ENCODE peak calls at places on chromosomes 11 and 22, in seven cellular contexts. A, Z, Q, T, K, J and U are unnamed samples.

GRCh38 chr11:65579291-65579690 is 3.4 kb downstream of the EHBP1L1 start:
- DNase-seq in Z (no peak), J (no peak), A (no peak), T (no peak), K (no peak), Q (no peak), U (no peak)

GRCh38 chr22:40399661-40400060 is 29.3 kb downstream of the SGSM3 start:
- DNase-seq in A (no peak), K (no peak), Z (no peak), T (no peak), J (no peak), Q (no peak), U (no peak)

GRCh38 chr11:1307998-1308744 is 1.3 kb downstream of the TOLLIP start:
- DNase-seq in K (no peak), T (no peak), Q (peak), A (no peak), Z (no peak), J (no peak), U (no peak)

GRCh38 chr11:96169250-96169649 is 173.7 kb downstream of the MAML2 start:
- DNase-seq in Q (no peak), T (no peak), J (no peak), K (no peak), Z (no peak), A (no peak), U (peak)

GRCh38 chr11:94243571-94244229 is 60.7 kb upstream of the IZUMO1R start:
- DNase-seq in Q (peak), A (no peak), T (no peak), Z (no peak), K (no peak), J (no peak), U (no peak)

GRCh38 chr11:134741453-134742227 is 329.6 kb upstream of the B3GAT1 start:
- DNase-seq in J (no peak), K (no peak), T (no peak), Q (peak), Z (no peak), A (no peak), U (no peak)

GRCh38 chr11:76723142-76723541 is 52.6 kb upstream of the LRRC32 start:
- DNase-seq in J (no peak), A (no peak), T (no peak), Z (no peak), K (no peak), Q (no peak), U (no peak)

GRCh38 chr22:39349506-39349966 is 255 bp upstream of the SYNGR1 start:
- DNase-seq in K (peak), Z (no peak), A (peak), J (no peak), T (no peak), Q (no peak), U (peak)

GRCh38 chr11:76695767-76696166 is 25.2 kb upstream of the LRRC32 start:
- DNase-seq in A (no peak), K (no peak), J (no peak), T (no peak), Z (no peak), Q (no peak), U (no peak)

GRCh38 chr11:34064291-34064690 is 12.8 kb downstream of the CAPRIN1 start:
- DNase-seq in K (no peak), Q (no peak), T (no peak), A (no peak), Z (no peak), J (no peak), U (no peak)

GRCh38 chr11:65492637-65493366 is 6.0 kb upstream of the MALAT1 start:
- DNase-seq in Z (no peak), Q (peak), T (peak), J (peak), K (peak), A (no peak), U (no peak)

GRCh38 chr11:120001161-120002135 is 136.5 kb downstream of the TRIM29 start:
- DNase-seq in A (peak), T (no peak), Q (no peak), J (no peak), Z (no peak), K (no peak), U (no peak)

GRCh38 chr11:86672007-86672621 is at the start of gene ME3:
- DNase-seq in J (peak), A (peak), Q (peak), T (peak), K (peak), Z (no peak), U (peak)

GRCh38 chr11:110525883-110526282 is 96.1 kb downstream of the FDX1 start:
- DNase-seq in K (peak), J (no peak), T (peak), A (no peak), Q (peak), Z (no peak), U (no peak)

GRCh38 chr11:1830500-1831223 is 4.1 kb upstream of the SYT8 start:
- DNase-seq in T (no peak), A (no peak), J (no peak), Q (no peak), K (no peak), Z (no peak), U (peak)

GRCh38 chr22:41446057-41446501 is 522 bp downstream of the TOB2 start:
- DNase-seq in Q (no peak), K (no peak), T (no peak), A (peak), J (no peak), Z (no peak), U (peak)

GRCh38 chr11:103959279-103959930 is 77.0 kb upstream of the DDI1 start:
- DNase-seq in K (no peak), J (peak), Q (peak), T (peak), A (no peak), Z (no peak), U (no peak)

GRCh38 chr22:44573451-44573850 is 75.4 kb upstream of the RTL6 start:
- DNase-seq in Z (no peak), A (no peak), T (no peak), K (no peak), J (no peak), Q (no peak), U (no peak)

GRCh38 chr11:65535102-65535501 is 10.2 kb downstream of the SCYL1 start:
- DNase-seq in Q (no peak), A (no peak), T (no peak), J (no peak), Z (no peak), K (no peak), U (no peak)

GRCh38 chr22:30675436-30675835 is 7.8 kb upstream of the DUSP18 start:
- DNase-seq in J (no peak), Z (no peak), K (no peak), T (no peak), Q (no peak), A (no peak), U (no peak)

GRCh38 chr11:77244277-77245014 is 57.0 kb downstream of the GDPD4 start:
- DNase-seq in T (peak), Z (no peak), Q (peak), J (peak), K (no peak), A (no peak), U (no peak)

GRCh38 chr11:2569731-2570210 is 125.0 kb downstream of the KCNQ1 start:
- DNase-seq in J (no peak), K (no peak), A (no peak), Q (no peak), T (no peak), Z (no peak), U (no peak)

GRCh38 chr11:8617063-8617462 is 23.0 kb upstream of the STK33 start:
- DNase-seq in Q (no peak), K (no peak), T (no peak), J (no peak), Z (no peak), A (no peak), U (no peak)

GRCh38 chr11:79342686-79343085 is 98.1 kb downstream of the TENM4 start:
- DNase-seq in Z (no peak), K (no peak), J (no peak), T (no peak), A (no peak), Q (no peak), U (no peak)

GRCh38 chr11:119382101-119382500 is 611 bp upstream of the USP2 start:
- DNase-seq in Q (no peak), K (no peak), A (no peak), T (no peak), J (no peak), Z (no peak), U (no peak)

GRCh38 chr11:7605544-7605943 is 67.8 kb downstream of the CYB5R2 start:
- DNase-seq in Z (peak), T (peak), J (peak), A (no peak), Q (peak), K (no peak), U (peak)

GRCh38 chr22:20254975-20255946 is 12.9 kb downstream of the RTN4R start:
- DNase-seq in T (no peak), J (no peak), K (no peak), Q (no peak), A (no peak), Z (no peak), U (no peak)

DNA sequence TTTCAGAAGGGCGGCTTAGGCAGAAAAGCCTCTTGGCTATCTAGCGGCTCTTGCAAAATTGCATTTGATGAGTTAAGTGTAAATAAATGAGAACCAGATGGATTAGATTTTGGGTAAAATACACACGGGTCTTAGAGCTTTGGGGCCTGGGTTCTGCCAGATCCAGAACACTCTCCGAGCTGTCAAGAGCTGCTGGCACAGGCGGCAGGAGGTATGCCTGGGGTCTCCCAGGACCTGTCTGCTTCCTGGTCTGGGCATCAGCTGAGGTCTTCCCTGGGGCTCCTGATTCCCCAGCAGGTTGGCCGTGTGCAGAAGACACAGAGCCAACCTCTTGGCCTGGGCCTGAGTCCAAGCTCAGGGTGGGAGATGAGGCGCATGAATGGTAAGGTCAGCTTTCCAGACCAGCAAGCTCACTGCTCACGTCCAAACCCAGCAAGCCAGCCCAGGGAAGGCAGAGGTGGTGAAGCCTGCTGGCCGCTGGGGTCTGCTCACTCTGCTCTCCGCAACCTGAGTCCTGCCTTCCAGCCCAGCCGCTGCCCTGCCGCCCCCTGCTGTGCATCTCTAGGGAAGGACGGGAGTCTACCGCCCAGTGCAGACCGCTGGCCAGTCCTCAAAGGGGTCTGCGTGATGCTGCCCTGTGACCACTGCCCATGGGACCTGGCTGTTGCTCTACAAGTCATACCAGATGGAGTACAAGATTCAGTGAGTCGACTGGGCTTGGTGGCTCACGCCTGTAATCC is 44.9 kb downstream of the SCUBE1 start:
- DNase-seq in K (peak), T (no peak), A (no peak), J (no peak), Q (no peak), Z (no peak), U (no peak)
- TF ChIP-seq CTCF in K (no peak), T (no peak), A (no peak), J (no peak), Q (no peak), Z (no peak), U (no peak)

DNA sequence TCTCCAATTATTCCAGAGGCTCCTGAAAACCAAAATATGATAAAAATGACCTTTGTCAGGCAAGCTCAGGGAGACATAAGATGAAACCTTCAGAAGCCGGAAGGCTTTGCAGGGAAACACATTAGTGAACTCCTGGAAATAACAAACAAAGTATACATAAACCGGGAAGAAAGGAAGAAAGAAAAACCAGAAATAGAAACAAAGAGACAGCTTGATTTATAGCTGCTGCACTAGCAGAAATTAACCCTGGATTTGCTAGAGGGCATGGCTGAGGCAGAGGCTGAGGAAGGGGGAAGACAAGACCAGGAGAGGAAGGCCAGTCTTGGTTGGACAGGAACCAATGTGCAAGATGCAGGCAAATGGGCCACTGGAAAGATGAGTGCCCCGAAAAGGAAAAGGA is 33.3 kb downstream of the SLC22A25 start:
- DNase-seq in T (no peak), J (no peak), A (no peak), Z (no peak), K (no peak), Q (no peak), U (no peak)
- TF ChIP-seq CTCF in T (no peak), J (no peak), A (no peak), Z (no peak), K (no peak), Q (no peak), U (no peak)

DNA sequence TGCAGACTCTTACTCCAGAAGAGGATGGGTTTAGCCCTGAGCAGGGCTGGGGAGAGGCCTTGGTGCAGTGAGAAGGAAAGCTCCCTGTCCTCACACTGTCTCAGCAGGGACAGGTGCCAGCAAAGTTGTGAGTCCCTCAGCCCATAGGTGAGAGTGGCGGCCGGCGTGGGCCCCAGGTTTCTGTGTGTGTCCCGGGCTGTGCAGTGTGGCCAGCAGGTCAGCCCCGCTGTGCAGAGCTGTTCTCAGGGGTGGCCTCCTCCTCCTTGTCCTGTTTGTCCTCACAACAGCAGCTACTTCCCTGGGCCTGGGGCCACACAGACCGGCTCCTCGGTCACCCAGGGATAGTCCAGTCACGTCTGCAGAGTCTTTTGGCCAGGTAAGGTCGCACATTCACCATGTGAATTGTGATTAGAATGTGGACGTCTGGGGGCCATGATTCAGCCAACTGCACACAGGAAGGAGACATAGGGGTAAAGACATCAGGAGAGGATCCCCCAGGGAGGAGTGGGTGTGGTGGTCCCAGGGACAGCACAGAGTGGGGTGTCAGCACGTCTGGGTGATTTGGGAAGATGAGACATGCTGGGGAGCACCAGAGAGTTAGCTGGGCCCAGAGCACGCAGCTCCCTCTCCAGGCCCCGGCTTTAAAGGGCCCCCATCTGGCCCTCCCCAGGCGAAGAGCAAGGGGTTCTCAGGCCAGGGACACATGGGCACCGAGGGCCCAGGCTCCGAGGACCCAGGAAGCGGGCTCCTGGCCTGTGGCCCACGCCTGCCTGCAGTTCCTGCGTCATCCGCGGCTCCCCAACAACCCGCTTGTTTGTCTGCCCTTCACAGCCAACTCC is 81.6 kb downstream of the MYEOV start:
- DNase-seq in K (no peak), Z (no peak), J (no peak), A (no peak), Q (no peak), T (no peak), U (no peak)
- TF ChIP-seq CTCF in K (no peak), Z (no peak), J (no peak), A (no peak), Q (no peak), T (no peak), U (no peak)

DNA sequence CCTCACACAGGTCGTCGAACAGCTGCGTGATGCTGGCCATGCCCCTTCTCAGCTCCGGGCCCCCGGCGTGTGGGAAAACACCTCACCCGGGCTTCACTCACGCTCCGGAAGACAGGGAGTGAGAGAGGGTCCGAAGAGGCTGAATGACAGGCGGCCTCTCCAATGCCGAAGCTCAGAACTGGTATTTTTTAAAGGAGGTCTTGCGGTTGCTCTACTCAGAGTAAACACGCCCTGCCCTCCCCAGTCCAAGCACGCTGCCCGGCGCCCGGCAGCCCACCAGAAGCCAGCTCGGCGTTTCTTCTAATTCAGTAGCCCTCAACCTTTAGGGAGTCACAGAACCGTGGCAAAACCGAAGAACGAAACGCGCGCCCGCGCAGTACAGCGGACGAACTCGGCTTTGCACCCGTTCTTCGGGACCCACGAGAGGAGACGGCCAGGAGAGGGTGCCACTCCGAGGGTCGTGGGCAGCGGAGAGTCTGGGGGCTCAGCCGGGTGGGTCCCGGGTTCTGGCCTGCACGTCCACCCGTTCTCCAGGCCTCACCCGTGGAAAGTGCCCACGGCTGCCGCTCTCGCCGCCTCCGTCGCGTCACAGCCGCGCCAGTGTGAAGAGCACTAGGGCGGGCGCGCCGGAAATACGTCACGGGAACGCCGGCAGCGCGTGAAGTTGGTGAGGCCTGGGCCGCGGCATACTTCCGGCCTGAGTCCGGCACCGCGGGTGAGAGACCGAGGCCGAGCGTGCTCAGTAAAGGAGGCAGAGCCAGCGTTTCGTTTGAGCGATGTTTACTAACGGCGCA is at the start of gene TUBGCP6:
- DNase-seq in Q (peak), J (peak), T (peak), A (peak), Z (peak), K (peak), U (peak)
- TF ChIP-seq CTCF in Q (no peak), J (no peak), T (peak), A (no peak), Z (peak), K (peak), U (peak)

DNA sequence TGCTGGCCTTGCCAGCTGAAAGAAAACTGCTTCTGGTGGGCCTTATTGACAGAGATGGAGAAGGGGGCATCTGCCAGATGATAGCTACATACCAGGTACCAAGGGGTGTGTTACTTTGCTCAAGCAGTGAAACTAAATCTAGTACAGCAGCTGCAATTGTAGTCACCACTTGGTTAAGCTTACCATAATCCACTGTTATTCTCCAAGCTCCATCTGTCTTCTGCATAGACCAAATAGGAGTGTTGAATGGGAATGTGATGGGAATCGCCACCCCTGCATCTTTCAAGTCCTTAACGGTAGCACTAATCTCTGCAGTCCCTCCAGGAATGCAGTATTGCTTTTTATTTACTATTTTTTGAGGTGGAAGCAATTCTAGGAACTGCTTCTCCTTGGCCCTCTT is 45.8 kb upstream of the LIN7C start:
- DNase-seq in J (no peak), Z (no peak), T (no peak), Q (no peak), K (no peak), A (no peak), U (no peak)
- TF ChIP-seq CTCF in J (no peak), Z (no peak), T (no peak), Q (no peak), K (no peak), A (no peak), U (no peak)

DNA sequence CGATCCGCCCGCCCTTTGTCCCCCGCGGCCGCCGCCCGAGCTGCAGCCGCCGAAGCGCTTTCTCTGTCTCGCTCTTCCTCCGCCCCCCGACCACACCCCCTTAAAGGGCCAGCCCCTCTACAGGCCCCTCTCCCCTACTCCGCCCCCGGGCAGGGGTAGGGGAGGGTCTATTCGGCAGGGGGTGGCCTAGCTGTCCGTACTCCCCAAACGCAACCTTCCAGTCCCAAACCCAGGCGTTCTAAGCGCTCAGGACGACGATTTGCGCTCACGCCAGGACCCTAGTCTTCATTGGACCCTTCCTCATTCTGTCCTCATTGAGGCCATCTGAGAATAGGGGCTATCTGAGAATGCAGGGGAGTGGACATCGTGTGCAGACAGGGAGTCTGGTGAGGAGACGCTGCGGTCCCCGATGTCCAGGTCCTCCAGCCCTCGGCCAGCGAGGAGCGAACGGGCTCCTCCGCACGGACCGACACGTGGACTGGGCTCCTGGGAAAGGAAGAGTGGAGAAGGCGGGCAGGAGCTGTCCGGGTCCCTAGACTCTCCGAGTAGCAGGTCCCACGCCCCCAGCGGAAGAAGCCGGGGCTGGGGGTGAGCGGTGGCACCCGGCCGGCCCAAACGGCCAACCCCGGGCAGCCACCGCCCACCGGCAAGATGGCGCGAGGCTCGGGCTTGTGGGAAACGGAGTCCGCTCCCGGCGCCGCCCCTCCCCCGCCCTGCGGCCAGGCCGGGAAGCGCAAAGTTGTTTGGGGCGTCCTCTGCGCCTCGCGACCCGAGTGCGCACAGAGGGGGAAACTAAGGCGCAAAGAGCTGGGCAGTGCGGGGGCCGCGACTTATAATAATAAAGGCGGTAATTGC is at the start of gene PPP1R14B:
- DNase-seq in K (peak), T (peak), J (peak), A (peak), Z (no peak), Q (peak), U (peak)
- TF ChIP-seq CTCF in K (peak), T (peak), J (no peak), A (peak), Z (no peak), Q (peak), U (no peak)

GRCh38 chr11:5592615-5593014 is 3.8 kb upstream of the TRIM6 start:
- DNase-seq in A (no peak), T (no peak), Q (no peak), J (no peak), Z (no peak), K (peak), U (no peak)
- TF ChIP-seq CTCF in A (no peak), T (no peak), Q (no peak), J (no peak), Z (no peak), K (no peak), U (no peak)